ENCODE peak calls at places on chromosomes 2 and 18, in six cellular contexts. N, B, H, W, U and O are unnamed samples.

GRCh38 chr18:48787523-48788151 is 163.1 kb downstream of the SMAD7 start:
- DNase-seq in B (peak; percentile 41), H (peak; percentile 44), W (no peak), U (no peak), N (peak; percentile 16), O (no peak)

GRCh38 chr18:68667121-68667520 is 47.8 kb downstream of the TMX3 start:
- DNase-seq in U (no peak), W (no peak), H (peak; percentile 5), N (no peak), B (no peak), O (no peak)

GRCh38 chr2:238379096-238379810 is 47.5 kb upstream of the ASB1 start:
- DNase-seq in W (no peak), N (peak; percentile 51), U (no peak), H (peak; percentile 92), B (no peak), O (no peak)

GRCh38 chr18:10514621-10515020 is 11.2 kb upstream of the NAPG start:
- DNase-seq in B (no peak), N (no peak), H (no peak), U (no peak), W (no peak), O (no peak)

GRCh38 chr2:242060212-242060835 is 190.8 kb downstream of the RTP5 start:
- DNase-seq in W (no peak), H (peak; percentile 71), N (peak; percentile 28), U (no peak), B (peak; percentile 40), O (no peak)

GRCh38 chr2:69742170-69742952 is 427 bp downstream of the ANXA4 start:
- DNase-seq in U (no peak), B (no peak), H (no peak), N (no peak), W (no peak), O (peak; percentile 29)

GRCh38 chr2:108931372-108931771 is 57.6 kb downstream of the EDAR start:
- DNase-seq in W (no peak), N (no peak), B (no peak), U (no peak), H (no peak), O (no peak)

GRCh38 chr2:168841445-168841844 is 39.0 kb downstream of the NOSTRIN start:
- DNase-seq in W (no peak), H (no peak), N (no peak), U (peak; percentile 8), B (no peak), O (no peak)

GRCh38 chr2:21183726-21184125 is 60.0 kb downstream of the TDRD15 start:
- DNase-seq in W (no peak), B (no peak), N (no peak), H (no peak), U (no peak), O (no peak)

GRCh38 chr2:29946465-29946864 is 25.1 kb upstream of the ALK start:
- DNase-seq in W (no peak), H (no peak), B (no peak), U (peak; percentile 44), N (no peak), O (no peak)

GRCh38 chr2:43939695-43940094 is 56.1 kb downstream of the LRPPRC start:
- DNase-seq in W (no peak), U (peak; percentile 46), B (no peak), N (no peak), H (no peak), O (no peak)

GRCh38 chr2:174836345-174836999 is 72.2 kb upstream of the CHRNA1 start:
- DNase-seq in B (no peak), N (peak; percentile 86), U (peak; percentile 34), H (peak; percentile 96), W (no peak), O (no peak)

GRCh38 chr18:2969695-2970094 is 43.2 kb downstream of the LPIN2 start:
- DNase-seq in U (no peak), W (no peak), N (no peak), H (no peak), B (no peak), O (no peak)

GRCh38 chr2:24731040-24731439 is 62.2 kb downstream of the PTRHD1 start:
- DNase-seq in U (no peak), B (no peak), W (no peak), H (no peak), N (no peak), O (no peak)
- H3K4me3 ChIP-seq in U (no peak overlapping the region), B (no peak overlapping the region), W (no peak overlapping the region), H (no peak overlapping the region), N (no peak overlapping the region), O (no peak overlapping the region)

DNA sequence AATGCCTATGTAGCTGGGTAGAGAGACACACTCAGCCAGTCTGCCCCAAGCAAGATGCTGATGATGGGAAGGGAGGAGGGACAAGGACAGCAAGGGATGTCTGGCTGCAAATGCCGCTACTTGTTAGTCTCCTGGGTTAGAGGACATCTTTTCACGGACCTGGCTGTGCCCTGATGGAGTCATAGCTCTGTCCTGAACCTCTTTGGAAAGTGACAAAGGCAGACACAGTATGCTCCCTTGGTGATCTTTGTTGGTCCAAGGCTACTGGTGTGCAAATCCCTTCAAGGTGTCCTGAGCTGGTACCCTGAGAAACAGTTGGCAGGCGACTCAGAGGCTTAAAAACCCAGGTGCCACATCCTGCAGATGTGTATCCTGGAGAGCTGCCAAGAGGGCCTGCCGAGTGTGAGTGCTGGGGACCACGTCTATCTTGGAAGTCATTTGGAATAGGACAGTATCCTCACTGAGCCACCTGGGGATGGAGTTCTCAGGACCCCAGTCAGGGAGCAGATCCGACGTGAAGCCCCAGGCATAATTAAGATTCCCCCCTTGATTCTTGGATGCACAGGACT is 10.8 kb downstream of the FOSL2 start:
- DNase-seq in U (peak; percentile 56), N (no peak), B (no peak), W (no peak), H (no peak), O (no peak)
- H3K36me3 ChIP-seq in U (peaks cover 50% of the 10 kb centered on the region), N (peaks cover 11% of the 10 kb centered on the region), B (peaks cover 40% of the 10 kb centered on the region), W (peaks cover 32% of the 10 kb centered on the region), H (peaks cover 43% of the 10 kb centered on the region), O (no peaks in the 10 kb centered on the region)

GRCh38 chr2:164842624-164842966 is 972 bp upstream of the COBLL1 start:
- DNase-seq in N (no peak), H (no peak), B (no peak), U (no peak), W (no peak), O (no peak)
- H3K27me3 ChIP-seq in N (no peaks in the 10 kb centered on the region), H (no peaks in the 10 kb centered on the region), B (no peaks in the 10 kb centered on the region), U (no peaks in the 10 kb centered on the region), W (no peaks in the 10 kb centered on the region), O (peaks cover 18% of the 10 kb centered on the region)

DNA sequence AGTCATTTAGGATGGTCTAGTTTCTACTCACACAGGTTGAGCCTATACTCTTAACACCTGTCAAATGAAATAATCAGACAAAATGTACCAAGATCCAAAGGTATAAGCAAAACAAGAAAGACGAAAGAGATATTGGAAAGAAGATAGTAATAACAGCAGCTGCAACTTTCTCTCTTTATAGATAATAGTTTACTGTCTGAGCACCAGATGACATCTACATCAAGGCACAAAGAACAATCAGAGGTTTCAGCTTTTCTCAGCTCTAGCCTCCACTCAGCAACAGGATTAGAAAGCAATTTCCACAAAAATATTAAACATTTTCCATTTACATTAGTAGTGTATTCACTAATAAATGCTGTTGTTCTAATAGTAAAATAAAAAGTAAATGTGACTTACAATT is 66.3 kb downstream of the RTTN start:
- DNase-seq in H (no peak), U (no peak), B (no peak), W (no peak), N (no peak), O (no peak)
- H3K4me3 ChIP-seq in H (no peak overlapping the region), U (no peak overlapping the region), B (no peak overlapping the region), W (no peak overlapping the region), N (no peak overlapping the region), O (no peak overlapping the region)